ENCODE peak calls at places on chromosomes 2 and 18, in seven cellular contexts. One of them, this sample, is unnamed.

GRCh38 chr2:25492726-25493125 is 151.0 kb upstream of the DNMT3A start:
- DNase-seq in astrocyte of the cerebellum: no peak
- DNase-seq in foreskin fibroblast: no peak
- DNase-seq in natural killer cell: no peak
- DNase-seq in mesothelial cell of epicardium: no peak
- DNase-seq in left ventricle myocardium inferior: no peak
- DNase-seq in uterus: no peak
- DNase-seq in this sample: no peak

GRCh38 chr2:217944923-217945322 is 57.9 kb downstream of the TNS1 start:
- DNase-seq in left ventricle myocardium inferior: no peak
- DNase-seq in natural killer cell: no peak
- DNase-seq in foreskin fibroblast: no peak
- DNase-seq in mesothelial cell of epicardium: no peak
- DNase-seq in astrocyte of the cerebellum: no peak
- DNase-seq in uterus: peak
- DNase-seq in this sample: no peak

GRCh38 chr18:57441395-57441794 is 6.2 kb downstream of the ONECUT2 start:
- DNase-seq in foreskin fibroblast: peak
- DNase-seq in uterus: no peak
- DNase-seq in mesothelial cell of epicardium: no peak
- DNase-seq in left ventricle myocardium inferior: no peak
- DNase-seq in astrocyte of the cerebellum: no peak
- DNase-seq in natural killer cell: no peak
- DNase-seq in this sample: peak

GRCh38 chr2:236972491-236973379 is 113.0 kb upstream of the COPS8 start:
- DNase-seq in astrocyte of the cerebellum: no peak
- DNase-seq in left ventricle myocardium inferior: peak
- DNase-seq in natural killer cell: no peak
- DNase-seq in foreskin fibroblast: peak
- DNase-seq in uterus: no peak
- DNase-seq in mesothelial cell of epicardium: no peak
- DNase-seq in this sample: no peak

GRCh38 chr2:46493971-46494250 is 14.5 kb downstream of the TMEM247 start:
- DNase-seq in natural killer cell: no peak
- DNase-seq in astrocyte of the cerebellum: no peak
- DNase-seq in mesothelial cell of epicardium: no peak
- DNase-seq in uterus: no peak
- DNase-seq in left ventricle myocardium inferior: no peak
- DNase-seq in foreskin fibroblast: no peak
- DNase-seq in this sample: no peak

GRCh38 chr2:215696998-215697397 is 261.1 kb upstream of the FN1 start:
- DNase-seq in uterus: no peak
- DNase-seq in natural killer cell: no peak
- DNase-seq in foreskin fibroblast: no peak
- DNase-seq in mesothelial cell of epicardium: no peak
- DNase-seq in astrocyte of the cerebellum: no peak
- DNase-seq in left ventricle myocardium inferior: no peak
- DNase-seq in this sample: no peak

GRCh38 chr2:11647834-11648600 is 22.0 kb downstream of the NTSR2 start:
- DNase-seq in left ventricle myocardium inferior: no peak
- DNase-seq in uterus: no peak
- DNase-seq in natural killer cell: no peak
- DNase-seq in mesothelial cell of epicardium: no peak
- DNase-seq in foreskin fibroblast: no peak
- DNase-seq in astrocyte of the cerebellum: no peak
- DNase-seq in this sample: no peak

GRCh38 chr18:46104128-46104911 is at the start of gene HAUS1:
- DNase-seq in natural killer cell: peak
- DNase-seq in uterus: peak
- DNase-seq in astrocyte of the cerebellum: peak
- DNase-seq in left ventricle myocardium inferior: peak
- DNase-seq in mesothelial cell of epicardium: peak
- DNase-seq in foreskin fibroblast: peak
- DNase-seq in this sample: peak

GRCh38 chr18:75317300-75317699 is 106.7 kb downstream of the TSHZ1 start:
- DNase-seq in foreskin fibroblast: no peak
- DNase-seq in natural killer cell: no peak
- DNase-seq in astrocyte of the cerebellum: no peak
- DNase-seq in uterus: no peak
- DNase-seq in left ventricle myocardium inferior: no peak
- DNase-seq in mesothelial cell of epicardium: no peak
- DNase-seq in this sample: no peak

GRCh38 chr2:86396304-86396785 is 44.8 kb upstream of the KDM3A start:
- DNase-seq in uterus: peak
- DNase-seq in foreskin fibroblast: peak
- DNase-seq in mesothelial cell of epicardium: no peak
- DNase-seq in left ventricle myocardium inferior: no peak
- DNase-seq in natural killer cell: no peak
- DNase-seq in astrocyte of the cerebellum: no peak
- DNase-seq in this sample: no peak

GRCh38 chr2:4763009-4763408 is 929.2 kb upstream of the SOX11 start:
- DNase-seq in uterus: no peak
- DNase-seq in left ventricle myocardium inferior: no peak
- DNase-seq in natural killer cell: no peak
- DNase-seq in astrocyte of the cerebellum: peak
- DNase-seq in mesothelial cell of epicardium: peak
- DNase-seq in foreskin fibroblast: no peak
- DNase-seq in this sample: peak

GRCh38 chr2:23606196-23606595 is 221.2 kb downstream of the KLHL29 start:
- DNase-seq in astrocyte of the cerebellum: no peak
- DNase-seq in left ventricle myocardium inferior: no peak
- DNase-seq in natural killer cell: no peak
- DNase-seq in uterus: no peak
- DNase-seq in mesothelial cell of epicardium: no peak
- DNase-seq in foreskin fibroblast: no peak
- DNase-seq in this sample: no peak

GRCh38 chr18:76456018-76456750 is 38.9 kb downstream of the ZNF516 start:
- DNase-seq in left ventricle myocardium inferior: no peak
- DNase-seq in natural killer cell: no peak
- DNase-seq in astrocyte of the cerebellum: no peak
- DNase-seq in foreskin fibroblast: no peak
- DNase-seq in mesothelial cell of epicardium: no peak
- DNase-seq in uterus: no peak
- DNase-seq in this sample: no peak

GRCh38 chr2:102258386-102259074 is 52.8 kb upstream of the IL1RL1 start:
- DNase-seq in natural killer cell: no peak
- DNase-seq in foreskin fibroblast: peak
- DNase-seq in mesothelial cell of epicardium: no peak
- DNase-seq in left ventricle myocardium inferior: no peak
- DNase-seq in astrocyte of the cerebellum: peak
- DNase-seq in uterus: no peak
- DNase-seq in this sample: no peak

GRCh38 chr2:71643674-71644357 is 190.5 kb downstream of the DYSF start:
- DNase-seq in natural killer cell: no peak
- DNase-seq in foreskin fibroblast: no peak
- DNase-seq in astrocyte of the cerebellum: no peak
- DNase-seq in left ventricle myocardium inferior: no peak
- DNase-seq in mesothelial cell of epicardium: no peak
- DNase-seq in uterus: no peak
- DNase-seq in this sample: no peak

GRCh38 chr2:151043484-151043883 is 218.2 kb downstream of the RBM43 start:
- DNase-seq in natural killer cell: no peak
- DNase-seq in mesothelial cell of epicardium: no peak
- DNase-seq in foreskin fibroblast: no peak
- DNase-seq in left ventricle myocardium inferior: no peak
- DNase-seq in uterus: no peak
- DNase-seq in astrocyte of the cerebellum: peak
- DNase-seq in this sample: no peak

GRCh38 chr2:25941042-25941441 is 41.3 kb downstream of the KIF3C start:
- DNase-seq in foreskin fibroblast: no peak
- DNase-seq in uterus: no peak
- DNase-seq in mesothelial cell of epicardium: no peak
- DNase-seq in natural killer cell: no peak
- DNase-seq in astrocyte of the cerebellum: no peak
- DNase-seq in left ventricle myocardium inferior: no peak
- DNase-seq in this sample: no peak

GRCh38 chr18:59996370-59996966 is 96.7 kb downstream of the PMAIP1 start:
- DNase-seq in left ventricle myocardium inferior: no peak
- DNase-seq in foreskin fibroblast: peak
- DNase-seq in mesothelial cell of epicardium: no peak
- DNase-seq in astrocyte of the cerebellum: peak
- DNase-seq in natural killer cell: no peak
- DNase-seq in uterus: no peak
- DNase-seq in this sample: peak

GRCh38 chr18:74731097-74731496 is 133.4 kb downstream of the ZNF407 start:
- DNase-seq in mesothelial cell of epicardium: no peak
- DNase-seq in foreskin fibroblast: peak
- DNase-seq in natural killer cell: no peak
- DNase-seq in uterus: no peak
- DNase-seq in left ventricle myocardium inferior: no peak
- DNase-seq in astrocyte of the cerebellum: peak
- DNase-seq in this sample: no peak

GRCh38 chr2:28618221-28619141 is 122.6 kb downstream of the PLB1 start:
- DNase-seq in foreskin fibroblast: no peak
- DNase-seq in uterus: no peak
- DNase-seq in mesothelial cell of epicardium: no peak
- DNase-seq in left ventricle myocardium inferior: no peak
- DNase-seq in natural killer cell: no peak
- DNase-seq in astrocyte of the cerebellum: no peak
- DNase-seq in this sample: no peak

GRCh38 chr2:7539077-7539476 is 621.9 kb downstream of the RNF144A start:
- DNase-seq in left ventricle myocardium inferior: no peak
- DNase-seq in mesothelial cell of epicardium: no peak
- DNase-seq in uterus: no peak
- DNase-seq in foreskin fibroblast: no peak
- DNase-seq in natural killer cell: no peak
- DNase-seq in astrocyte of the cerebellum: no peak
- DNase-seq in this sample: no peak

DNA sequence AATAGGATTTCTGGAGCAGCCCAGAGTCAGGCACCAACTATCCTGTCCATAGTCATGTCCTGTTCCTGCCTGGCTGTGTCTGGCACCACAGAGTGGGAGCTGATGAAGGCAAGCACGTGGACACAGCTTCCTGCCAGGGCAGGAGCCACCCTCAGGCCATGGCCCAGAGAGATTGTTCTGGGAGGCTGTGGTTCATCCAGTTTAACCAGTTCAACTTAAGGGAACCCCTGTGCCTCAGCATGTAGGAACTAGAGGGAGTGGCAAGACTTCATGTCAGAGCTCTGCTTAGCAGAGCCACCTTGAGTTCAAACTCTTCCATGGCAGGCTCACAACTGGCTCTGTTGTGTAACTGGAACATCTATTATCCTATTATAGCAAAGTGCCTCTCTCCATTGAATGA is 73.2 kb upstream of the NCKAP5 start:
- DNase-seq in astrocyte of the cerebellum: no peak
- DNase-seq in foreskin fibroblast: no peak
- DNase-seq in left ventricle myocardium inferior: no peak
- DNase-seq in mesothelial cell of epicardium: no peak
- DNase-seq in uterus: no peak
- DNase-seq in natural killer cell: no peak
- DNase-seq in this sample: no peak
- TF ChIP-seq CTCF in astrocyte of the cerebellum: no peak
- TF ChIP-seq CTCF in foreskin fibroblast: no peak
- TF ChIP-seq CTCF in left ventricle myocardium inferior: peak
- TF ChIP-seq CTCF in mesothelial cell of epicardium: no peak
- TF ChIP-seq CTCF in uterus: no peak
- TF ChIP-seq CTCF in natural killer cell: no peak
- TF ChIP-seq CTCF in this sample: no peak

DNA sequence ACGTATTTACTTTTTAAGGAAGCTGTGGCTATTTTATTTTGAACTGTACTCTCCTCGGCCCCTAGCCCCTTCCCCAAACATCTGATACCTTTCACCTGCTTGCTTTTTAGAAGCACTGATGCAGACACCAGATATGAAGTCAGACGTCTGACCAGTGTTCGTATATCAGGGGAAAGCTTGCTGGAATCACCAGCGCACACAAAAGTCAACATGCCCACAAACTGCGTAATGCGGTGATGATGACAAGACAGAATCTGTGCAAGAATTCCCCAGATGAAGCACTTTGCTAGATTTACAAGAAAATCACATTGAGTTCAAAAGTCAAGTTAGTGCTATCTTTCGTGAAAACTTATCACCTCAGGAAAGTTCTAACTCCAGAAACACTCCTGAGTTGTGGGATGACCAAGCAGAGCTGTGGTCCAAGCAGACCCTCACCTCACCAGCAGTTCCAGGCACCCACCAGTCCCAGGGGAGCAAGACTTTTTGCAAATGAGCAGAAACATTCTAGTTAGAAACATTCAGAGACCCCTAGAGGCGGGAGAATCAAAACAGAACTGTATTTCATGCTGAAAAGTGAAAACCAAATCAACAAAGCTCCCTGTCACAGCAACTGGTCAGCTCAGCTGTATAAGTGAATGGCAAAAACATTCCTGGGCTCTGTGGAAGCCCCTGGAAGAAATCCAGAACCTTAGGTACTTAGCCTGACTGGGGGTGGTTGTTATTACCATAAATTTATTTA is 55.7 kb downstream of the INO80C start:
- DNase-seq in natural killer cell: no peak
- DNase-seq in uterus: no peak
- DNase-seq in astrocyte of the cerebellum: no peak
- DNase-seq in foreskin fibroblast: no peak
- DNase-seq in mesothelial cell of epicardium: no peak
- DNase-seq in left ventricle myocardium inferior: no peak
- DNase-seq in this sample: no peak
- TF ChIP-seq CTCF in natural killer cell: no peak
- TF ChIP-seq CTCF in uterus: no peak
- TF ChIP-seq CTCF in astrocyte of the cerebellum: peak
- TF ChIP-seq CTCF in foreskin fibroblast: no peak
- TF ChIP-seq CTCF in mesothelial cell of epicardium: no peak
- TF ChIP-seq CTCF in left ventricle myocardium inferior: no peak
- TF ChIP-seq CTCF in this sample: no peak

DNA sequence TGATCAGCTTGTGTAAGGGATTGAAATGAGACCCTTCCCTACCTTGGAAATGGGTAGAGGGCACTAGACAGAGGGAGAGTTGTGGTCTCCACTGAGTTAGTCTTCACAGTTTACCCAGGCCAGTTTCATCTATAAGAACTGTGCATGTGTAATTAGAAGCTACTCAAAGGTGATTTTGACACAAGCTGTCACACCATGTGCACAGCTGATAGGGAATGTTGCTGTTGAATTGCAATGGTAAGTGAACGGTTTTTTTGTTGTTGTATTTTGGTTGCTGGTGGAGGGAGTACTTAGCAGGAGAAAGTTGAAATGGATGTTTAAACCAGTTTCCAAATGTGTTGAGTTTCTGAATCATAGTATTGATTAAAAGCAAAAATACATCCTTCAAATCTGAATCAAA is 168.9 kb downstream of the LCLAT1 start:
- DNase-seq in left ventricle myocardium inferior: no peak
- DNase-seq in natural killer cell: no peak
- DNase-seq in mesothelial cell of epicardium: no peak
- DNase-seq in foreskin fibroblast: no peak
- DNase-seq in uterus: no peak
- DNase-seq in astrocyte of the cerebellum: no peak
- DNase-seq in this sample: no peak
- TF ChIP-seq CTCF in left ventricle myocardium inferior: no peak
- TF ChIP-seq CTCF in natural killer cell: no peak
- TF ChIP-seq CTCF in mesothelial cell of epicardium: no peak
- TF ChIP-seq CTCF in foreskin fibroblast: no peak
- TF ChIP-seq CTCF in uterus: no peak
- TF ChIP-seq CTCF in astrocyte of the cerebellum: no peak
- TF ChIP-seq CTCF in this sample: no peak

DNA sequence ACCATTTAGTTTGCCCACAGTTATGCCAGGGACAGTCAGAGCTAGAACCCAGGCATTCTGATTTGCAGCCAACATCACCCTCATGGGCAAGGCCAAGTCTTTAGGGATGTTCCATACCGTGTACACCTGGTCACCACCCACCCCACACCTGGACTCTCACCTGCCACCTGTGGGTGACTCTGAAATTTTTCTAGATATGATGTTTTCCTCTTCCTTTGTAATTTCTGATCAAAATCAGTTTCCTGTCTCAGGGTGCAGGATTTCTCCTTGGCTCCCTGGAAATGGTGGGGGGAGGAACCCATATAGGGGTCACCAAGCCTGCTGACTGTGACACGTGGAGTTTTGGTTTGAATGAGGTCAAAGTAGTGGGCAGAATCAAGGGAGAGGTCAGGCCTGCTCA is 138.2 kb downstream of the ACOXL start:
- DNase-seq in foreskin fibroblast: no peak
- DNase-seq in mesothelial cell of epicardium: no peak
- DNase-seq in uterus: no peak
- DNase-seq in natural killer cell: no peak
- DNase-seq in astrocyte of the cerebellum: no peak
- DNase-seq in left ventricle myocardium inferior: no peak
- DNase-seq in this sample: no peak
- TF ChIP-seq CTCF in foreskin fibroblast: no peak
- TF ChIP-seq CTCF in mesothelial cell of epicardium: no peak
- TF ChIP-seq CTCF in uterus: no peak
- TF ChIP-seq CTCF in natural killer cell: no peak
- TF ChIP-seq CTCF in astrocyte of the cerebellum: no peak
- TF ChIP-seq CTCF in left ventricle myocardium inferior: no peak
- TF ChIP-seq CTCF in this sample: no peak

This sample was measured in progenitor cell of endocrine pancreas.